ENCODE peak calls at places on chromosomes 6 and 20, in six cellular contexts. R is GM19239; S is IMR-90; M is GM04504; V is BE2C; B is CD4-positive, CD25-positive, alpha-beta regulatory T cell. H is an unnamed sample.

GRCh38 chr6:69489970-69490369 is 306.8 kb downstream of the LMBRD1 start:
- DNase-seq in R (no peak), S (no peak), M (no peak), V (no peak), B (no peak), H (no peak)

GRCh38 chr6:33521790-33522091 is 58.3 kb downstream of the BAK1 start:
- DNase-seq in R (no peak), S (no peak), M (no peak), V (no peak), B (no peak), H (no peak)

GRCh38 chr6:129793447-129793846 is 67.7 kb downstream of the TMEM244 start:
- DNase-seq in R (no peak), S (no peak), M (no peak), V (no peak), B (no peak), H (no peak)

GRCh38 chr6:126293891-126294524 is 45.9 kb upstream of the CENPW start:
- DNase-seq in R (no peak), S (no peak), M (no peak), V (no peak), B (no peak), H (peak)

GRCh38 chr20:23366384-23366783 is 4.4 kb downstream of the GZF1 start:
- DNase-seq in R (no peak), S (no peak), M (no peak), V (no peak), B (no peak), H (no peak)

GRCh38 chr6:160519603-160520042 is 144.5 kb downstream of the LPA start:
- DNase-seq in R (no peak), S (no peak), M (no peak), V (no peak), B (no peak), H (no peak)

GRCh38 chr6:26026833-26027490 is 60.3 kb upstream of the HFE start:
- DNase-seq in R (no peak), S (peak), M (peak), V (peak), B (peak), H (peak)

GRCh38 chr6:158697798-158698197 is 47.9 kb downstream of the SYTL3 start:
- DNase-seq in R (no peak), S (peak), M (peak), V (no peak), B (no peak), H (no peak)

GRCh38 chr6:122530440-122531046 is 58.9 kb upstream of the SERINC1 start:
- DNase-seq in R (peak), S (peak), M (peak), V (peak), B (peak), H (peak)